ENCODE peak calls at places on chromosomes 3 and 15, in eight cellular contexts. A is SK-N-SH; H is CD8-positive, alpha-beta T cell; P is sigmoid colon; U is neural progenitor cell; L is effector memory CD4-positive, alpha-beta T cell; K is adrenal gland; O is cardiac muscle cell. Y is an unnamed sample.
A peak's percentile ranks its signal among the peaks of the same experiment; 100 is the strongest.

GRCh38 chr3:24290596-24290995 is 204.1 kb downstream of the THRB start:
- DNase-seq in H (no peak), U (no peak), O (no peak), L (no peak), A (no peak), P (no peak), K (no peak), Y (no peak)

GRCh38 chr15:67520276-67520975 is 505 bp upstream of the C15orf61 start:
- DNase-seq in A (no peak), P (no peak), H (no peak), K (no peak), L (no peak), O (no peak), U (no peak), Y (no peak)

GRCh38 chr15:89003865-89004725 is 84.2 kb upstream of the ABHD2 start:
- DNase-seq in O (peak; percentile 80), A (peak; percentile 65), K (no peak), H (no peak), P (no peak), U (peak; percentile 78), L (no peak), Y (peak; percentile 17)

GRCh38 chr3:12230406-12230805 is 58.5 kb upstream of the PPARG start:
- DNase-seq in A (no peak), H (no peak), L (no peak), K (no peak), U (no peak), O (no peak), P (no peak), Y (no peak)

GRCh38 chr3:173479301-173479700 is 81.8 kb downstream of the NLGN1 start:
- DNase-seq in U (no peak), H (no peak), K (no peak), L (no peak), O (no peak), P (no peak), A (no peak), Y (no peak)

GRCh38 chr3:33645060-33645841 is 72.8 kb downstream of the CLASP2 start:
- DNase-seq in P (no peak), A (peak; percentile 58), O (peak; percentile 54), L (peak; percentile 5), H (no peak), K (no peak), U (peak; percentile 12), Y (no peak)

GRCh38 chr15:76905855-76906254 is 715 bp upstream of the SCAPER start:
- DNase-seq in O (peak; percentile 13), U (no peak), P (no peak), L (no peak), K (no peak), A (peak; percentile 37), H (no peak), Y (no peak)

GRCh38 chr15:93057618-93058017 is 31.4 kb downstream of the RGMA start:
- DNase-seq in L (no peak), H (no peak), U (no peak), K (no peak), P (no peak), A (no peak), O (no peak), Y (no peak)

GRCh38 chr3:48413611-48414010 is 16.3 kb downstream of the PLXNB1 start:
- DNase-seq in O (no peak), L (no peak), A (no peak), U (no peak), P (peak; percentile 46), K (no peak), H (no peak), Y (no peak)

GRCh38 chr3:50351318-50351687 is 641 bp downstream of the CYB561D2 start:
- DNase-seq in K (no peak), U (no peak), P (no peak), L (no peak), A (no peak), O (no peak), H (no peak), Y (no peak)

GRCh38 chr15:39874890-39875549 is 45.0 kb downstream of the GPR176 start:
- DNase-seq in U (peak; percentile 41), L (no peak), K (peak; percentile 29), P (no peak), O (peak; percentile 64), A (peak; percentile 40), H (no peak), Y (peak; percentile 10)

GRCh38 chr3:43442872-43443395 is 156.6 kb downstream of the SNRK start:
- DNase-seq in K (no peak), O (no peak), L (no peak), P (no peak), A (no peak), U (no peak), H (no peak), Y (no peak)

GRCh38 chr3:61663728-61664492 is 102.5 kb downstream of the PTPRG start:
- DNase-seq in P (no peak), A (peak; percentile 31), O (peak; percentile 88), K (no peak), H (no peak), U (peak; percentile 23), L (no peak), Y (peak; percentile 77)

GRCh38 chr3:139074565-139075115 is 29.9 kb upstream of the PRR23C start:
- DNase-seq in K (no peak), H (no peak), A (no peak), O (no peak), L (no peak), U (no peak), P (no peak), Y (no peak)

GRCh38 chr3:36991923-36992805 is 767 bp downstream of the EPM2AIP1 start:
- DNase-seq in L (no peak), U (peak; percentile 38), H (peak; percentile 4), P (peak; percentile 71), O (peak; percentile 52), K (no peak), A (no peak), Y (peak; percentile 18)

GRCh38 chr15:31279221-31280036 is 47.2 kb upstream of the KLF13 start:
- DNase-seq in L (no peak), U (no peak), H (no peak), P (peak; percentile 39), K (peak; percentile 21), O (no peak), A (peak; percentile 11), Y (no peak)

DNA sequence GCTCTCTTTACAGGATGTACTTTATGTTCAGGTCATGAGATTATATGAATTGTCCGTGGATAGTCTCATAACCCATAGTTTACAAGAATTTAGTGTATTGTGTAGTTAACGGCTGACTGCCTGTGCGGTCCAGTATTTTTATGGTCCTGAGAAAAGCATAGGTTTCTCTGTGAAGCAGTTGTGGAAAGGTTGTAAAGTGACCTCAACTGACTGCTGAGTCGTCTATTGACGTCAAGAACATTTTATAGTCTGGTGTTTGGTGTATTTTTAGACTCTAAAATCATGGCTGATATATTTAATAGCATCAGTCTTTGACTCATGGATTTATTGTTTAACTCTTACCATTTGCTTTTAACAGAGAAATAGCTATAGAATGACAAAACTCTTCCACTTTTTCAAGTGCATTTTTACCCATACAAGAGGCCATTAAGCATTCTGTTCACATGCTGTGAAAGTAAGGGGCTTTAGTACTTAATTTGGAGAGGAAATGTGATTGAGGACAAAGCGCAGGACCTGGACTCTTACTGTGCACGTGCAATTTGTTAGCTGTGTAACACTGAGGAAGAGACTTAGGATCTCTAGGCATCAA is 240.7 kb downstream of the NFKBIZ start:
- DNase-seq in U (peak; percentile 18), A (no peak), L (no peak), H (no peak), O (peak; percentile 29), P (no peak), K (no peak), Y (no peak)
- H3K4me3 ChIP-seq in U (no peak overlapping the region), A (no peak overlapping the region), L (no peak overlapping the region), H (no peak overlapping the region), O (no peak overlapping the region), P (no peak overlapping the region), K (no peak overlapping the region), Y (no peak overlapping the region)

GRCh38 chr3:127014536-127015281 is 31.8 kb downstream of the PLXNA1 start:
- DNase-seq in O (no peak), K (no peak), L (no peak), H (no peak), A (no peak), U (no peak), P (no peak), Y (no peak)
- H3K36me3 ChIP-seq in O (peaks cover 30% of the 10 kb centered on the region), K (peaks cover 60% of the 10 kb centered on the region), L (peaks cover 20% of the 10 kb centered on the region), H (no peaks in the 10 kb centered on the region), A (peaks cover 75% of the 10 kb centered on the region), U (no peaks in the 10 kb centered on the region), P (peaks cover 33% of the 10 kb centered on the region), Y (peaks cover 73% of the 10 kb centered on the region)

DNA sequence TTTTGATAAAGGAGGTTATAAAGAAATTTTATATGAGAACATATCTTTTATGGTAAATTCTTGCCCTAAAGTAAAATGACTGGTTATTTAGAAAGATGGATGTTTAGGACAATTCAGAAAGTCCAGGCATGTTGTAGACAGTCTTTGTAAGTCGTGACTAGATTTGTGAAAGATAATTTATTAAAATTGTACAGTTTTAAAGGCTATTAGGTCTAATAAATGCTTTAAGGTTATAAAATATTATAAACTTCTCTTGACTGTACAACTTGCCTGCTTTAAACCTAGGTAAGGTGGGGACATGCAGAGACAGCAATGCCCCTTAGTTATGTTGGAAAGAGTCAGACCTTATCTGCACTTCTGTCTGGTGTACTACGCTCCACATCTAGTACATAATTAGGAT is 933.5 kb downstream of the SI start:
- DNase-seq in L (no peak), P (no peak), O (no peak), U (no peak), H (no peak), A (no peak), K (no peak), Y (no peak)
- H3K9me3 ChIP-seq in L (no peaks in the 10 kb centered on the region), P (no peaks in the 10 kb centered on the region), O (no peaks in the 10 kb centered on the region), U (no peaks in the 10 kb centered on the region), H (no peaks in the 10 kb centered on the region), A (peaks cover 7% of the 10 kb centered on the region), K (no peaks in the 10 kb centered on the region), Y (peaks cover 2% of the 10 kb centered on the region)

GRCh38 chr3:152271465-152272035 is 2.8 kb downstream of the MBNL1 start:
- DNase-seq in A (no peak), K (no peak), O (no peak), L (no peak), U (no peak), P (no peak), H (no peak), Y (no peak)
- H3K4me3 ChIP-seq in A (peak overlapping the region; percentile 90), K (peak overlapping the region; percentile 71), O (peak overlapping the region; percentile 79), L (peak overlapping the region; percentile 90), U (no peak overlapping the region), P (peak overlapping the region; percentile 80), H (peak overlapping the region; percentile 94), Y (peak overlapping the region; percentile 75)

DNA sequence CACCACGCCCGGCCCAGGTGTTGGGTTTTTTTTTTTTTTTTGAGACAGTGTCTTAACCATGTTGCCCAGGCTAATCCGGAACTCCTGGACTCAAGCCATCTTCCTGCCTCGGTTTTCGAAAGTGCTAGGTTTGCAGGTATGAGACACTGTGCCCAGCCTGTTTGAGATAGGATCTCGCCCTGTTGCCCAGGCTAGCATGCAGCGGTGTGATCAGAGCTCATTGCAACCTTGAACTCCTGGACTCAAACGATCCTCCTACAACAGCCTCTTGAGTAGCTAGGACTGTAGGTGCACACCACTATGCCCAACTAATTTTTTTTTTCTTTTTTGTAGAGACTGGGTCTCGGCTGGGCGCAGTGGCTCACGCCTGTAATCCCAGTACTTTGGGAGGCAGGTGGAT is 20.3 kb upstream of the ITPKA start:
- DNase-seq in L (no peak), K (no peak), H (no peak), U (no peak), P (no peak), O (no peak), A (no peak), Y (no peak)
- H3K36me3 ChIP-seq in L (peaks cover 67% of the 10 kb centered on the region), K (peaks cover 94% of the 10 kb centered on the region), H (peaks cover 50% of the 10 kb centered on the region), U (peaks cover 18% of the 10 kb centered on the region), P (peaks cover 70% of the 10 kb centered on the region), O (peaks cover 74% of the 10 kb centered on the region), A (peaks cover 53% of the 10 kb centered on the region), Y (peaks cover 66% of the 10 kb centered on the region)